ENCODE peak calls at places on chromosomes 3 and 15, in five cellular contexts. One of them, this sample, is unnamed.
A peak's percentile ranks its signal among the peaks of the same experiment; 100 is the strongest.

GRCh38 chr15:52392008-52392687 is 96.5 kb upstream of the MYO5C start:
- DNase-seq in NK-92 treated with Interleukin-12 subunit alpha and Interleukin-12 subunit beta, amount 100 ng/mL, for 24 hours: no peak
- DNase-seq in WERI-Rb-1: no peak
- DNase-seq in SW480: no peak
- DNase-seq in GM13977: no peak
- DNase-seq in this sample: no peak

GRCh38 chr15:69934607-69935006 is 163.1 kb downstream of the TLE3 start:
- DNase-seq in NK-92 treated with Interleukin-12 subunit alpha and Interleukin-12 subunit beta, amount 100 ng/mL, for 24 hours: no peak
- DNase-seq in WERI-Rb-1: no peak
- DNase-seq in SW480: no peak
- DNase-seq in GM13977: no peak
- DNase-seq in this sample: no peak

GRCh38 chr15:38054488-38054887 is 120.0 kb downstream of the TMCO5A start:
- DNase-seq in NK-92 treated with Interleukin-12 subunit alpha and Interleukin-12 subunit beta, amount 100 ng/mL, for 24 hours: no peak
- DNase-seq in WERI-Rb-1: no peak
- DNase-seq in SW480: no peak
- DNase-seq in GM13977: no peak
- DNase-seq in this sample: no peak

GRCh38 chr15:77496710-77497107 is 76.0 kb downstream of the HMG20A start:
- DNase-seq in NK-92 treated with Interleukin-12 subunit alpha and Interleukin-12 subunit beta, amount 100 ng/mL, for 24 hours: peak; percentile 38
- DNase-seq in WERI-Rb-1: peak; percentile 67
- DNase-seq in SW480: peak; percentile 61
- DNase-seq in GM13977: peak; percentile 74
- DNase-seq in this sample: peak; percentile 74

GRCh38 chr3:121529308-121529707 is 16.5 kb downstream of the POLQ start:
- DNase-seq in NK-92 treated with Interleukin-12 subunit alpha and Interleukin-12 subunit beta, amount 100 ng/mL, for 24 hours: no peak
- DNase-seq in WERI-Rb-1: no peak
- DNase-seq in SW480: no peak
- DNase-seq in GM13977: no peak
- DNase-seq in this sample: no peak

GRCh38 chr3:8324727-8325126 is 176.9 kb upstream of the LMCD1 start:
- DNase-seq in NK-92 treated with Interleukin-12 subunit alpha and Interleukin-12 subunit beta, amount 100 ng/mL, for 24 hours: no peak
- DNase-seq in WERI-Rb-1: peak; percentile 66
- DNase-seq in SW480: peak; percentile 28
- DNase-seq in GM13977: peak; percentile 47
- DNase-seq in this sample: peak; percentile 12

GRCh38 chr15:59203026-59203425 is 3.6 kb upstream of the LDHAL6B start:
- DNase-seq in NK-92 treated with Interleukin-12 subunit alpha and Interleukin-12 subunit beta, amount 100 ng/mL, for 24 hours: no peak
- DNase-seq in WERI-Rb-1: no peak
- DNase-seq in SW480: no peak
- DNase-seq in GM13977: no peak
- DNase-seq in this sample: no peak

GRCh38 chr3:126124148-126124868 is 40.4 kb upstream of the SLC41A3 start:
- DNase-seq in NK-92 treated with Interleukin-12 subunit alpha and Interleukin-12 subunit beta, amount 100 ng/mL, for 24 hours: no peak
- DNase-seq in WERI-Rb-1: peak; percentile 4
- DNase-seq in SW480: peak; percentile 22
- DNase-seq in GM13977: no peak
- DNase-seq in this sample: no peak

GRCh38 chr3:162632672-162633071 is 1136.1 kb downstream of the OTOL1 start:
- DNase-seq in NK-92 treated with Interleukin-12 subunit alpha and Interleukin-12 subunit beta, amount 100 ng/mL, for 24 hours: no peak
- DNase-seq in WERI-Rb-1: no peak
- DNase-seq in SW480: no peak
- DNase-seq in GM13977: no peak
- DNase-seq in this sample: no peak

GRCh38 chr3:160106905-160107861 is 118.0 kb upstream of the C3orf80 start:
- DNase-seq in NK-92 treated with Interleukin-12 subunit alpha and Interleukin-12 subunit beta, amount 100 ng/mL, for 24 hours: no peak
- DNase-seq in WERI-Rb-1: no peak
- DNase-seq in SW480: peak; percentile 44
- DNase-seq in GM13977: no peak
- DNase-seq in this sample: peak; percentile 43

GRCh38 chr3:196050597-196050996 is 31.3 kb downstream of the TFRC start:
- DNase-seq in NK-92 treated with Interleukin-12 subunit alpha and Interleukin-12 subunit beta, amount 100 ng/mL, for 24 hours: no peak
- DNase-seq in WERI-Rb-1: no peak
- DNase-seq in SW480: no peak
- DNase-seq in GM13977: no peak
- DNase-seq in this sample: no peak

GRCh38 chr3:16240229-16241023 is 24.3 kb downstream of the DPH3 start:
- DNase-seq in NK-92 treated with Interleukin-12 subunit alpha and Interleukin-12 subunit beta, amount 100 ng/mL, for 24 hours: peak; percentile 10
- DNase-seq in WERI-Rb-1: peak; percentile 55
- DNase-seq in SW480: no peak
- DNase-seq in GM13977: no peak
- DNase-seq in this sample: peak; percentile 11

GRCh38 chr3:18649666-18650363 is 224.7 kb upstream of the SATB1 start:
- DNase-seq in NK-92 treated with Interleukin-12 subunit alpha and Interleukin-12 subunit beta, amount 100 ng/mL, for 24 hours: no peak
- DNase-seq in WERI-Rb-1: no peak
- DNase-seq in SW480: no peak
- DNase-seq in GM13977: peak; percentile 6
- DNase-seq in this sample: no peak

GRCh38 chr3:141262306-141262705 is 30.7 kb downstream of the PXYLP1 start:
- DNase-seq in NK-92 treated with Interleukin-12 subunit alpha and Interleukin-12 subunit beta, amount 100 ng/mL, for 24 hours: no peak
- DNase-seq in WERI-Rb-1: no peak
- DNase-seq in SW480: no peak
- DNase-seq in GM13977: no peak
- DNase-seq in this sample: no peak

GRCh38 chr3:125067225-125067624 is 11.4 kb upstream of the HEG1 start:
- DNase-seq in NK-92 treated with Interleukin-12 subunit alpha and Interleukin-12 subunit beta, amount 100 ng/mL, for 24 hours: no peak
- DNase-seq in WERI-Rb-1: no peak
- DNase-seq in SW480: no peak
- DNase-seq in GM13977: no peak
- DNase-seq in this sample: no peak

GRCh38 chr3:141057436-141057835 is 6.3 kb downstream of the SPSB4 start:
- DNase-seq in NK-92 treated with Interleukin-12 subunit alpha and Interleukin-12 subunit beta, amount 100 ng/mL, for 24 hours: no peak
- DNase-seq in WERI-Rb-1: no peak
- DNase-seq in SW480: no peak
- DNase-seq in GM13977: no peak
- DNase-seq in this sample: no peak

GRCh38 chr15:76972420-76973361 is 22.2 kb upstream of the PSTPIP1 start:
- DNase-seq in NK-92 treated with Interleukin-12 subunit alpha and Interleukin-12 subunit beta, amount 100 ng/mL, for 24 hours: no peak
- DNase-seq in WERI-Rb-1: no peak
- DNase-seq in SW480: no peak
- DNase-seq in GM13977: no peak
- DNase-seq in this sample: peak; percentile 3

GRCh38 chr15:51580982-51581381 is 41.6 kb downstream of the DMXL2 start:
- DNase-seq in NK-92 treated with Interleukin-12 subunit alpha and Interleukin-12 subunit beta, amount 100 ng/mL, for 24 hours: no peak
- DNase-seq in WERI-Rb-1: no peak
- DNase-seq in SW480: no peak
- DNase-seq in GM13977: no peak
- DNase-seq in this sample: no peak

GRCh38 chr3:137035631-137036030 is 77.8 kb downstream of the IL20RB start:
- DNase-seq in NK-92 treated with Interleukin-12 subunit alpha and Interleukin-12 subunit beta, amount 100 ng/mL, for 24 hours: no peak
- DNase-seq in WERI-Rb-1: peak; percentile 43
- DNase-seq in SW480: peak; percentile 8
- DNase-seq in GM13977: peak; percentile 28
- DNase-seq in this sample: no peak

GRCh38 chr3:117752984-117753717 is 1043.6 kb downstream of the TUSC7 start:
- DNase-seq in NK-92 treated with Interleukin-12 subunit alpha and Interleukin-12 subunit beta, amount 100 ng/mL, for 24 hours: no peak
- DNase-seq in WERI-Rb-1: no peak
- DNase-seq in SW480: no peak
- DNase-seq in GM13977: no peak
- DNase-seq in this sample: no peak

This sample was measured in LoVo.